ENCODE peak calls at places on chromosomes 4 and X, in five cellular contexts. R, Y, W, S and M are unnamed samples.

GRCh38 chr4:7338876-7339623 is 95.7 kb downstream of the PSAPL1 start:
- DNase-seq in S (no peak), W (no peak), Y (no peak), R (no peak), M (no peak)

GRCh38 chrX:148588649-148589310 is 88.4 kb downstream of the AFF2 start:
- DNase-seq in S (no peak), R (no peak), Y (no peak), W (no peak), M (no peak)

GRCh38 chr4:129387666-129388065 is 291.7 kb downstream of the C4orf33 start:
- DNase-seq in Y (no peak), W (no peak), R (no peak), S (no peak), M (no peak)

GRCh38 chr4:155789391-155789790 is 30.6 kb downstream of the GUCY1B1 start:
- DNase-seq in Y (no peak), R (no peak), W (no peak), S (no peak), M (no peak)

GRCh38 chr4:106529348-106530033 is 160.9 kb upstream of the GIMD1 start:
- DNase-seq in W (no peak), R (no peak), S (no peak), Y (no peak), M (no peak)

GRCh38 chr4:112593438-112594133 is 43.1 kb downstream of the ZGRF1 start:
- DNase-seq in W (no peak), R (no peak), Y (no peak), S (peak; percentile 46), M (no peak)

GRCh38 chr4:913280-913618 is 18.9 kb downstream of the GAK start:
- DNase-seq in S (no peak), Y (no peak), W (no peak), R (no peak), M (no peak)

GRCh38 chr4:80307774-80308465 is 27.6 kb upstream of the CFAP299 start:
- DNase-seq in S (no peak), W (no peak), R (no peak), Y (no peak), M (peak; percentile 37)

GRCh38 chr4:25351777-25352421 is 25.2 kb upstream of the ANAPC4 start:
- DNase-seq in Y (no peak), S (no peak), W (no peak), R (peak; percentile 23), M (no peak)

GRCh38 chr4:3321295-3321889 is 28.6 kb downstream of the RGS12 start:
- DNase-seq in S (no peak), Y (no peak), R (no peak), W (no peak), M (no peak)

GRCh38 chrX:135416546-135416945 is 5.2 kb upstream of the SMIM10L2A start:
- DNase-seq in S (no peak), R (no peak), Y (no peak), W (no peak), M (no peak)

GRCh38 chr4:171846232-171846631 is 33.0 kb downstream of the GALNTL6 start:
- DNase-seq in Y (peak; percentile 61), S (no peak), W (peak; percentile 31), R (peak; percentile 50), M (peak; percentile 56)

GRCh38 chr4:61245321-61245720 is 45.2 kb downstream of the ADGRL3 start:
- DNase-seq in W (no peak), S (no peak), Y (no peak), R (no peak), M (no peak)

GRCh38 chr4:119093042-119093827 is 42.4 kb upstream of the MYOZ2 start:
- DNase-seq in S (no peak), R (no peak), Y (no peak), W (no peak), M (no peak)

GRCh38 chr4:98700630-98701029 is 42.2 kb upstream of the TSPAN5 start:
- DNase-seq in R (no peak), Y (no peak), W (no peak), S (no peak), M (no peak)

GRCh38 chrX:110558406-110558805 is 199.8 kb downstream of the RTL9 start:
- DNase-seq in S (no peak), Y (no peak), W (no peak), R (no peak), M (no peak)

GRCh38 chrX:110568396-110568795 is 209.7 kb downstream of the RTL9 start:
- DNase-seq in R (no peak), Y (no peak), S (no peak), W (no peak), M (no peak)

GRCh38 chrX:110561036-110561435 is 202.4 kb downstream of the RTL9 start:
- DNase-seq in W (no peak), S (no peak), Y (no peak), R (no peak), M (no peak)

GRCh38 chrX:110557864-110558263 is 199.2 kb downstream of the RTL9 start:
- DNase-seq in W (no peak), R (no peak), S (no peak), Y (no peak), M (no peak)

DNA sequence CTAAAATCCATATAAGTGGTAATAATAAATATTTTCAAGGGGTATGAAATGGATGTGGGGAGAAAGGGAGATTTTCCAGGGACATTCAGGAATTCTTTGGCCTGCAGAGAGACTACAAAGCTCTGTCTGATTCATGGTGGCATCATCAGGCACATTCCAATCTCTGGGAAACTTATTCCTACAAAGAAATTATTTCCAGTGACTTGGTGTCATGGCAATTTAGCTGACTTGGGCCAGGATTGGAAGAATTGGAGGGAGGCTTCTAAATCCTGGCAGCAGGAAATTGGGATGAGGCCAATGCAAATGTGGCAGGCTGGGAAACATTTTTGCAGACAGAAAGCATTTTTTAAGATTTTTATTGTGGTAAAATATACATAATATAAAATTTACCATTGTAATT is 204.6 kb downstream of the RTL9 start:
- DNase-seq in R (no peak), S (no peak), Y (no peak), W (no peak), M (no peak)
- TF ChIP-seq SUZ12 in R (no peak), S (no peak), Y (no peak), W (no peak), M (no peak)

GRCh38 chr4:90543419-90544170 is 416.4 kb downstream of the CCSER1 start:
- DNase-seq in W (no peak), Y (no peak), S (no peak), R (no peak), M (no peak)

GRCh38 chr4:90542216-90542615 is 415.0 kb downstream of the CCSER1 start:
- DNase-seq in Y (no peak), S (no peak), R (no peak), W (no peak), M (no peak)

GRCh38 chr4:90540536-90540935 is 413.3 kb downstream of the CCSER1 start:
- DNase-seq in W (no peak), R (no peak), S (no peak), Y (no peak), M (no peak)

GRCh38 chr4:90545380-90545779 is 418.2 kb downstream of the CCSER1 start:
- DNase-seq in W (no peak), S (no peak), R (no peak), Y (no peak), M (no peak)

GRCh38 chr4:90546114-90546513 is 418.9 kb downstream of the CCSER1 start:
- DNase-seq in W (no peak), Y (no peak), R (no peak), S (no peak), M (no peak)
- TF ChIP-seq SUZ12 in W (no peak), Y (no peak), R (no peak), S (no peak), M (no peak)

GRCh38 chrX:44733931-44734330 is 109.9 kb upstream of the DUSP21 start:
- DNase-seq in R (no peak), W (no peak), Y (no peak), S (no peak), M (no peak)
- TF ChIP-seq SUZ12 in R (no peak), W (no peak), Y (no peak), S (no peak), M (no peak)

GRCh38 chr4:38509551-38509950 is 154.4 kb upstream of the KLF3 start:
- DNase-seq in S (no peak), R (no peak), Y (no peak), W (no peak), M (no peak)
- TF ChIP-seq SUZ12 in S (no peak), R (no peak), Y (no peak), W (no peak), M (no peak)

DNA sequence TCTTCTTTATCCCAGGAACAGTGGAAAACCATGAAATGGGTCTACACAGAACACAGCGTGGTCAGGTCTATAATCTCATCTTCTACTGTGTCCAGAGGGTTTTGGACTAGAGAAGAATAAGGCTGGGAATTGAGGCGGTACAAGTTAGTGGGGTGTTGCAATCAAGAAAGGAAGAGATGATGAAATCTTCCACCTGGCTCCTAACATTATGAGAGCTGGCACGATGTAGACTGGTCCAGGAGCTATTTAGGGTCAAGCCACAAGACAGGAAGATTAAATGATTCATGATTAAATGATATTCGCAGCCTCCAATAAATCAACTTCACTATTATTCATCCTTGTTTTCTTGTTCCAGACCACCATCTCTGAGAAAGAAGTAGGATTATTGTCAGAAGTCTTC is 88.0 kb downstream of the ARSF start:
- DNase-seq in W (no peak), R (no peak), Y (no peak), S (no peak), M (no peak)
- TF ChIP-seq SUZ12 in W (no peak), R (no peak), Y (no peak), S (no peak), M (no peak)

DNA sequence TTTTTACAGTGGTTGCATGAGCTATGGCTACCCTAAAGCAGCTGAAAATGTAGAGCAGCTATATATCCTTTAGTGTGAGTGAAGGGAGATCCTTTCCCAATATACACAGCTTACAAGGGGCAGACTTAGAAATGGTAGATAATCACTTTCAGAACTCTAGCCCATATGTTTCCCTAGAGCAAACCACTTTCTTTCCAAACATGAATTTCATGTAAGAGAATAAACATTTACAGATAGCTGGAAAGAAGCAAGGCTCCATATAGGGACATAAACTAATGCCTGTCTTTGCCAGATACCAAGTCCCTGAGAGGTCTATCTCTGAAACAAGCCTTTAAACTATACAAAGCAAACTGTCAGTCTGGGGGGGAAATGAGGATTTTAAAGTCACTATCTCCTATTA is 73.8 kb downstream of the TMEM156 start:
- DNase-seq in S (no peak), W (no peak), R (no peak), Y (no peak), M (no peak)
- TF ChIP-seq SUZ12 in S (no peak), W (no peak), R (no peak), Y (no peak), M (no peak)